ENCODE peak calls at places on chromosomes 5 and 9, in six cellular contexts. W is non-pigmented ciliary epithelial cell, U is SJSA1, Q is mesendoderm, V is Right ventricle myocardium superior, R is left colon. J is an unnamed sample.

GRCh38 chr5:131377785-131378325 is 114.0 kb downstream of the CDC42SE2 start:
- DNase-seq in W (peak; percentile 37), U (peak; percentile 69), Q (no peak), V (no peak), R (no peak), J (no peak)

GRCh38 chr9:12776775-12777055 is 1.9 kb downstream of the LURAP1L start:
- DNase-seq in W (peak; percentile 38), U (no peak), Q (no peak), V (no peak), R (no peak), J (no peak)

GRCh38 chr5:141476132-141476909 is 555 bp downstream of the PCDHGC3 start:
- DNase-seq in W (no peak), U (peak; percentile 76), Q (peak; percentile 56), V (peak; percentile 80), R (peak; percentile 46), J (peak; percentile 56)

GRCh38 chr9:97557606-97558095 is 56.2 kb downstream of the TMOD1 start:
- DNase-seq in W (no peak), U (no peak), Q (no peak), V (peak; percentile 84), R (peak; percentile 36), J (no peak)

GRCh38 chr5:39605145-39605544 is 180.4 kb upstream of the DAB2 start:
- DNase-seq in W (no peak), U (no peak), Q (no peak), V (no peak), R (no peak), J (no peak)

GRCh38 chr9:120783611-120784047 is 9.6 kb downstream of the FBXW2 start:
- DNase-seq in W (no peak), U (no peak), Q (no peak), V (no peak), R (no peak), J (no peak)

GRCh38 chr5:5387192-5387591 is 35.3 kb upstream of the ICE1 start:
- DNase-seq in W (no peak), U (peak; percentile 40), Q (no peak), V (no peak), R (no peak), J (no peak)

GRCh38 chr9:78118742-78119473 is 87.3 kb upstream of the GNAQ start:
- DNase-seq in W (peak; percentile 36), U (no peak), Q (no peak), V (no peak), R (peak; percentile 25), J (no peak)

GRCh38 chr9:1619915-1620705 is 395.0 kb upstream of the SMARCA2 start:
- DNase-seq in W (no peak), U (no peak), Q (peak; percentile 39), V (no peak), R (no peak), J (no peak)

GRCh38 chr5:149358818-149359217 is 972 bp downstream of the PCYOX1L start:
- DNase-seq in W (no peak), U (no peak), Q (no peak), V (no peak), R (no peak), J (no peak)

GRCh38 chr5:179795863-179796833 is 2.4 kb downstream of the LTC4S start:
- DNase-seq in W (no peak), U (peak; percentile 95), Q (peak; percentile 85), V (peak; percentile 89), R (peak; percentile 83), J (no peak)

GRCh38 chr5:120738568-120738967 is 274.5 kb downstream of the PRR16 start:
- DNase-seq in W (no peak), U (no peak), Q (no peak), V (no peak), R (no peak), J (no peak)

GRCh38 chr5:113693621-113694130 is 180.2 kb downstream of the YTHDC2 start:
- DNase-seq in W (no peak), U (no peak), Q (no peak), V (no peak), R (no peak), J (no peak)

GRCh38 chr5:79069488-79070001 is at the start of the genes BHMT2 and DMGDH:
- DNase-seq in W (no peak), U (no peak), Q (no peak), V (peak; percentile 61), R (peak; percentile 26), J (no peak)

GRCh38 chr5:173825215-173825865 is 62.8 kb upstream of the CPEB4 start:
- DNase-seq in W (no peak), U (no peak), Q (peak; percentile 54), V (no peak), R (no peak), J (no peak)

GRCh38 chr9:70586506-70586905 is 172.0 kb upstream of the KLF9 start:
- DNase-seq in W (no peak), U (no peak), Q (no peak), V (no peak), R (no peak), J (no peak)

GRCh38 chr5:136033848-136034247 is 5.1 kb downstream of the TGFBI start:
- DNase-seq in W (no peak), U (no peak), Q (no peak), V (no peak), R (no peak), J (no peak)

J was measured in astrocyte of the cerebellum.